ENCODE peak calls at places on chromosome 4, in four cellular contexts. F is HepG2, V is H1, T is GM12878. H is an unnamed sample.
A peak's percentile ranks its signal among the peaks of the same experiment; 100 is the strongest.

GRCh38 chr4:105624530-105624929 is 72.1 kb downstream of the ARHGEF38 start:
- DNase-seq in F (no peak), V (no peak), T (no peak), H (no peak)

GRCh38 chr4:122668241-122668640 is 47.4 kb upstream of the IL21 start:
- DNase-seq in V (no peak), T (no peak), F (no peak), H (no peak)

GRCh38 chr4:138406881-138407280 is 164.7 kb upstream of the SLC7A11 start:
- DNase-seq in T (no peak), V (no peak), F (no peak), H (no peak)

GRCh38 chr4:2073808-2074481 is 14.8 kb downstream of the NAT8L start:
- DNase-seq in F (no peak), T (no peak), V (no peak), H (no peak)

GRCh38 chr4:102104278-102104677 is 241.0 kb downstream of the SLC39A8 start:
- DNase-seq in T (no peak), V (no peak), F (no peak), H (no peak)

GRCh38 chr4:630661-631060 is 5.3 kb downstream of the PDE6B start:
- DNase-seq in V (no peak), T (no peak), F (no peak), H (no peak)

GRCh38 chr4:159191989-159192388 is 89.1 kb downstream of the RAPGEF2 start:
- DNase-seq in T (no peak), V (no peak), F (peak; percentile 65), H (peak; percentile 36)

GRCh38 chr4:76203541-76203940 is 10.1 kb downstream of the SCARB2 start:
- DNase-seq in T (no peak), V (no peak), F (no peak), H (no peak)

GRCh38 chr4:180909279-180909678 is 1333.9 kb upstream of the TENM3 start:
- DNase-seq in T (no peak), V (peak; percentile 27), F (no peak), H (no peak)

GRCh38 chr4:95077864-95078263 is 320.1 kb downstream of the BMPR1B start:
- DNase-seq in F (no peak), V (no peak), T (no peak), H (no peak)

GRCh38 chr4:25865586-25865985 is 2.8 kb upstream of the SEL1L3 start:
- DNase-seq in V (peak; percentile 27), F (no peak), T (no peak), H (no peak)

GRCh38 chr4:168993724-168994510 is 16.1 kb downstream of the CBR4 start:
- DNase-seq in V (no peak), F (no peak), T (no peak), H (no peak)

GRCh38 chr4:111406036-111406435 is 739.2 kb upstream of the FAM241A start:
- DNase-seq in V (no peak), T (no peak), F (no peak), H (no peak)

GRCh38 chr4:28482580-28482979 is 1621.9 kb downstream of the STIM2 start:
- DNase-seq in V (no peak), F (no peak), T (no peak), H (no peak)

GRCh38 chr4:23680616-23681518 is 209.0 kb downstream of the PPARGC1A start:
- DNase-seq in F (no peak), V (no peak), T (no peak), H (no peak)

GRCh38 chr4:98314791-98315565 is 53.8 kb downstream of the RAP1GDS1 start:
- DNase-seq in F (no peak), V (no peak), T (no peak), H (no peak)

GRCh38 chr4:41258783-41259182 is 2.1 kb downstream of the UCHL1 start:
- DNase-seq in V (no peak), F (peak; percentile 18), T (no peak), H (no peak)

GRCh38 chr4:6674500-6675149 is 19.1 kb upstream of the S100P start:
- DNase-seq in F (peak; percentile 60), T (peak; percentile 45), V (no peak), H (no peak)

GRCh38 chr4:112147697-112148096 is 2.4 kb downstream of the FAM241A start:
- DNase-seq in T (no peak), F (no peak), V (no peak), H (no peak)

GRCh38 chr4:40736910-40737309 is 12.8 kb upstream of the NSUN7 start:
- DNase-seq in V (no peak), T (no peak), F (peak; percentile 21), H (no peak)

GRCh38 chr4:98626350-98626749 is 32.1 kb downstream of the TSPAN5 start:
- DNase-seq in V (peak; percentile 31), F (no peak), T (no peak), H (no peak)

GRCh38 chr4:155665054-155665453 is 1.6 kb upstream of the GUCY1A1 start:
- DNase-seq in T (no peak), F (no peak), V (no peak), H (no peak)

GRCh38 chr4:155672342-155672741 is 5.7 kb downstream of the GUCY1A1 start:
- DNase-seq in F (no peak), T (no peak), V (no peak), H (no peak)

GRCh38 chr4:155666701-155667537 is at the start of gene GUCY1A1:
- DNase-seq in V (no peak), F (no peak), T (no peak), H (no peak)

GRCh38 chr4:155673453-155673979 is 6.9 kb downstream of the GUCY1A1 start:
- DNase-seq in T (no peak), V (no peak), F (no peak), H (no peak)

DNA sequence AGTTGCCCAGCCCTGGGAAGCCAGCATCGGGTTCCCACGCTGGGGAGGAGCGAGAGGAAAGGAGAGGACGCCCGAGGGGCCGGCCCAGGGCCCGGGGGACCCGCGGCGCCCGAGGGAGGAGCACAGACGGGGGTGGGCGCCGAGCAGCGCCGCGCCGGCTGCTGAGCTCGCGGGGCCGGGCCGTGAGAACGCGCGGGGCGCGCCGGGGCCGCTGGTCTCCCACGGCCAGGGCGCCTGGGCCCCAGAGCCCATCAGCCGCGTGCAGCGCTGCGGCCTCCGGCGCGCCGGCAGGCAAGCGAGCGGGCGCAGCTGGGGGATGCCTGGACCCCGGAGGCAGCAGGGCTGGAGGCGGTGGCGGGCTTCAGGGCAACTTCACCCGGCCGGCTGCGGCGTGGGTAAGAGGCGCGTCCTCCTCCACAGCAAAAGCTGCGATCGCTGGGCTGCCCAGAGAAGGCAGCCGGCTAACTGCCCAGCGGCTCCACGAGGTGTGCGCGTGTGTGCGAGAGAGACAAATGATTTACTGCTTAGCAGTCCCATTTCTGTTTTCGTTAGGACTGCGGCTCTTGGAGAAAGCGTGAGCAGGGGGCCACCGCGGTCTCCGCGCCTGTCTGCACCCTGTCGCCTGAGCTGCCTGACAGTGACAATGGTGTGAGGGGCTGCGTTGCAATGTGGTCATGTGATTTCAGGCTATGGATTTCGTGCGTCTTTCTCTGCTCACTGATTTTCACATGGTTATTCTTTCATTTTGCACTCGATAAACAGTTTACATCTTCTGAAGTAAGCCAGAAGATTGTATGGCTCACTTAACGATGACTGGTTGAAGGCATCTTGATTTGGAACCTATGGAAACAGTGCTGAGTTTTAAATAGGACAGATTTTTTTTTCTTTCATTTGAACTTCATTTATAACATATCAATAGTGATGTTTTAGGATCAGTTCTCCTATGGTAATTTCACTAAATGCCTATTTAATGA is 1.2 kb downstream of the GUCY1A1 start:
- DNase-seq in T (no peak), V (no peak), F (no peak), H (no peak)
- H3K4me3 ChIP-seq in T (peak overlapping the region; percentile 41), V (peak overlapping the region; percentile 44), F (peak overlapping the region; percentile 16), H (peak overlapping the region; percentile 59)

GRCh38 chr4:83316459-83317170 is 18.0 kb downstream of the HPSE start:
- DNase-seq in V (no peak), T (no peak), F (no peak), H (no peak)

GRCh38 chr4:83323136-83323535 is 11.5 kb downstream of the HPSE start:
- DNase-seq in F (peak; percentile 66), T (no peak), V (no peak), H (no peak)

GRCh38 chr4:83326546-83326945 is 8.1 kb downstream of the HPSE start:
- DNase-seq in V (no peak), T (no peak), F (no peak), H (no peak)

DNA sequence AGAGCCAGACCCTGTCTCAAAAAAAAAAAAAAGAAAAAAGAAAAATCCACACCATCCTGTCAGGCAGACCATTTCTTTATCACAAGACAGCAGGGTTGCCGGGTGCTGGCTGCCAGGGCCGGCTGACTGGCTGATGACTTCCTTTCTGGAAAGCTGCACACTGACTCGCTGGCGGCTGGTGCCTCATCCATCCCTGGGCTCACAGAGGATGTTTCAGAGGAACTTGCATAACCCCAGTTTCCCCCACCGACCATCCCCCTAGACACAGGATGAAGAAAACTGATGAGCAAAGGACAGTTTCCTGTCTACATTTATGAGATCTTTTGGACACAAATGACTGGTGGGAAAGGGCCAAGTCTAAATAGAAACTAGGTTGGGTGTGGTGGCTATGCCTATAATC is 14.1 kb downstream of the HPSE start:
- DNase-seq in T (no peak), F (no peak), V (no peak), H (no peak)
- TF ChIP-seq SUZ12 in T (no peak), F (no peak), V (no peak), H (no peak)

DNA sequence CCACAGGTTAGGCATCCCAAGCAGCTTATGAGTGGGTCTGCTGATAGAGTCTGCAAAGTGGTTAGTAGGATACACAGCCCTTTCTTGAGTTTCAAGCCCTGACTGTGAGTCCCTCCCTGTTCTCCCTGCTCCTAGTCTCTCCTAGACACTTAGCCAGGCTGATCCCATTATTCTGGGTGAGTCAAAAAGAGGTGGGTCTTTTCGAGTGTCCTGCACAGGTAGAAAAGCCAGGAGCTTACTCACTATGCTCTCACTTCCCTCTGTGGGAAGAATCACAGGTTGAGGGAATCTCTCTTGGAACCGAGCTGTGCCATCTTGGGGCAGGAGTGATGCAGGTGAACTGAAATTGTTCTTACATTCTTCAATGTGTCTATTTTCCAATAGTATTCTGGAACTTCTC is 29.7 kb downstream of the SCLT1 start:
- DNase-seq in T (no peak), F (no peak), V (no peak), H (no peak)
- H3K9me3 ChIP-seq in T (peaks cover 31% of the 10 kb centered on the region), F (peaks cover 51% of the 10 kb centered on the region), V (peaks cover 41% of the 10 kb centered on the region), H (peaks cover 45% of the 10 kb centered on the region)

GRCh38 chr4:42284030-42284429 is 113.3 kb upstream of the SHISA3 start:
- DNase-seq in F (no peak), V (no peak), T (no peak), H (no peak)

GRCh38 chr4:42281324-42282020 is 115.8 kb upstream of the SHISA3 start:
- DNase-seq in T (peak; percentile 53), V (no peak), F (no peak), H (no peak)

GRCh38 chr4:42280327-42281095 is 116.8 kb upstream of the SHISA3 start:
- DNase-seq in V (no peak), F (no peak), T (no peak), H (no peak)

GRCh38 chr4:42278709-42279324 is 118.5 kb upstream of the SHISA3 start:
- DNase-seq in T (no peak), V (no peak), F (no peak), H (no peak)

GRCh38 chr4:42282081-42282901 is 115.0 kb upstream of the SHISA3 start:
- DNase-seq in T (peak; percentile 33), V (no peak), F (peak; percentile 65), H (peak; percentile 79)
- H3K4me3 ChIP-seq in T (no peak overlapping the region), V (no peak overlapping the region), F (no peak overlapping the region), H (no peak overlapping the region)